ENCODE peak calls at places on chromosomes 13 and 19, in five cellular contexts. One of them, this sample, is unnamed.

GRCh38 chr19:7737215-7737614 is 5.3 kb upstream of the CLEC4G start:
- DNase-seq in ovary: no peak
- DNase-seq in heart left ventricle: no peak
- DNase-seq in testis: no peak
- DNase-seq in adrenal gland: no peak
- DNase-seq in this sample: no peak

GRCh38 chr13:25292301-25292700 is 5.0 kb upstream of the MTMR6 start:
- DNase-seq in ovary: no peak
- DNase-seq in heart left ventricle: no peak
- DNase-seq in testis: no peak
- DNase-seq in adrenal gland: no peak
- DNase-seq in this sample: no peak

GRCh38 chr19:51709575-51709974 is 14.2 kb downstream of the HAS1 start:
- DNase-seq in ovary: no peak
- DNase-seq in heart left ventricle: no peak
- DNase-seq in testis: no peak
- DNase-seq in adrenal gland: no peak
- DNase-seq in this sample: no peak

GRCh38 chr19:52748336-52748950 is 13.6 kb upstream of the ZNF611 start:
- DNase-seq in ovary: peak
- DNase-seq in heart left ventricle: no peak
- DNase-seq in testis: no peak
- DNase-seq in adrenal gland: no peak
- DNase-seq in this sample: peak

GRCh38 chr19:1290699-1291651 is 5.3 kb downstream of the EFNA2 start:
- DNase-seq in ovary: no peak
- DNase-seq in heart left ventricle: no peak
- DNase-seq in testis: no peak
- DNase-seq in adrenal gland: no peak
- DNase-seq in this sample: no peak

GRCh38 chr13:102999498-102999897 is 66.7 kb downstream of the SLC10A2 start:
- DNase-seq in ovary: no peak
- DNase-seq in heart left ventricle: no peak
- DNase-seq in testis: no peak
- DNase-seq in adrenal gland: no peak
- DNase-seq in this sample: no peak

GRCh38 chr19:3131168-3131567 is 4.7 kb upstream of the GNA15 start:
- DNase-seq in ovary: no peak
- DNase-seq in heart left ventricle: no peak
- DNase-seq in testis: no peak
- DNase-seq in adrenal gland: no peak
- DNase-seq in this sample: no peak

GRCh38 chr19:10568444-10568825 is 344 bp downstream of the CDKN2D start:
- DNase-seq in ovary: no peak
- DNase-seq in heart left ventricle: peak
- DNase-seq in testis: no peak
- DNase-seq in adrenal gland: peak
- DNase-seq in this sample: no peak

GRCh38 chr13:93727301-93728141 is 500.9 kb downstream of the GPC6 start:
- DNase-seq in ovary: no peak
- DNase-seq in heart left ventricle: no peak
- DNase-seq in testis: no peak
- DNase-seq in adrenal gland: no peak
- DNase-seq in this sample: no peak

GRCh38 chr19:29576761-29577661 is 29.1 kb upstream of the POP4 start:
- DNase-seq in ovary: no peak
- DNase-seq in heart left ventricle: no peak
- DNase-seq in testis: no peak
- DNase-seq in adrenal gland: no peak
- DNase-seq in this sample: no peak

GRCh38 chr19:15926484-15926883 is 7.8 kb downstream of the CYP4F11 start:
- DNase-seq in ovary: no peak
- DNase-seq in heart left ventricle: no peak
- DNase-seq in testis: no peak
- DNase-seq in adrenal gland: no peak
- DNase-seq in this sample: no peak

GRCh38 chr19:38736036-38736412 is 8.2 kb downstream of the CAPN12 start:
- DNase-seq in ovary: peak
- DNase-seq in heart left ventricle: peak
- DNase-seq in testis: peak
- DNase-seq in adrenal gland: peak
- DNase-seq in this sample: peak

GRCh38 chr19:40872209-40872608 is 9.8 kb downstream of the CYP2A7 start:
- DNase-seq in ovary: no peak
- DNase-seq in heart left ventricle: no peak
- DNase-seq in testis: no peak
- DNase-seq in adrenal gland: no peak
- DNase-seq in this sample: no peak

GRCh38 chr19:50626796-50627195 is 12.9 kb downstream of the SYT3 start:
- DNase-seq in ovary: no peak
- DNase-seq in heart left ventricle: no peak
- DNase-seq in testis: no peak
- DNase-seq in adrenal gland: no peak
- DNase-seq in this sample: no peak

GRCh38 chr19:55447421-55448174 is 4.5 kb upstream of the SHISA7 start:
- DNase-seq in ovary: no peak
- DNase-seq in heart left ventricle: no peak
- DNase-seq in testis: no peak
- DNase-seq in adrenal gland: no peak
- DNase-seq in this sample: no peak

GRCh38 chr19:33558846-33559245 is 37.3 kb upstream of the PEPD start:
- DNase-seq in ovary: no peak
- DNase-seq in heart left ventricle: no peak
- DNase-seq in testis: no peak
- DNase-seq in adrenal gland: no peak
- DNase-seq in this sample: no peak

GRCh38 chr19:5686647-5687359 is 3.3 kb upstream of the RPL36 start:
- DNase-seq in ovary: peak
- DNase-seq in heart left ventricle: peak
- DNase-seq in testis: peak
- DNase-seq in adrenal gland: peak
- DNase-seq in this sample: peak

GRCh38 chr19:38784224-38784623 is 4.8 kb upstream of the LGALS7B start:
- DNase-seq in ovary: no peak
- DNase-seq in heart left ventricle: no peak
- DNase-seq in testis: no peak
- DNase-seq in adrenal gland: peak
- DNase-seq in this sample: no peak

GRCh38 chr13:48727252-48728011 is 73.7 kb downstream of the CYSLTR2 start:
- DNase-seq in ovary: peak
- DNase-seq in heart left ventricle: peak
- DNase-seq in testis: no peak
- DNase-seq in adrenal gland: no peak
- DNase-seq in this sample: peak

GRCh38 chr19:16442386-16443276 is 29.1 kb downstream of the EPS15L1 start:
- DNase-seq in ovary: no peak
- DNase-seq in heart left ventricle: peak
- DNase-seq in testis: no peak
- DNase-seq in adrenal gland: peak
- DNase-seq in this sample: peak

GRCh38 chr19:5289060-5289990 is 51.3 kb downstream of the PTPRS start:
- DNase-seq in ovary: no peak
- DNase-seq in heart left ventricle: no peak
- DNase-seq in testis: no peak
- DNase-seq in adrenal gland: no peak
- DNase-seq in this sample: no peak

GRCh38 chr19:54430306-54431254 is 15.3 kb downstream of the TTYH1 start:
- DNase-seq in ovary: no peak
- DNase-seq in heart left ventricle: peak
- DNase-seq in testis: peak
- DNase-seq in adrenal gland: no peak
- DNase-seq in this sample: no peak

GRCh38 chr13:44155422-44156293 is 218.0 kb upstream of the SERP2 start:
- DNase-seq in ovary: peak
- DNase-seq in heart left ventricle: peak
- DNase-seq in testis: peak
- DNase-seq in adrenal gland: peak
- DNase-seq in this sample: peak

GRCh38 chr19:588093-588742 is 1.5 kb upstream of the HCN2 start:
- DNase-seq in ovary: no peak
- DNase-seq in heart left ventricle: peak
- DNase-seq in testis: peak
- DNase-seq in adrenal gland: peak
- DNase-seq in this sample: no peak

GRCh38 chr19:13961826-13962737 is 9.8 kb downstream of the DCAF15 start:
- DNase-seq in ovary: no peak
- DNase-seq in heart left ventricle: no peak
- DNase-seq in testis: peak
- DNase-seq in adrenal gland: no peak
- DNase-seq in this sample: no peak

GRCh38 chr13:23753523-23753922 is 135.7 kb downstream of the MIPEP start:
- DNase-seq in ovary: no peak
- DNase-seq in heart left ventricle: no peak
- DNase-seq in testis: no peak
- DNase-seq in adrenal gland: no peak
- DNase-seq in this sample: no peak

GRCh38 chr19:33429891-33430673 is 56.6 kb downstream of the CEBPG start:
- DNase-seq in ovary: no peak
- DNase-seq in heart left ventricle: no peak
- DNase-seq in testis: no peak
- DNase-seq in adrenal gland: peak
- DNase-seq in this sample: no peak

GRCh38 chr13:30616927-30617314 is 799 bp upstream of the USPL1 start:
- DNase-seq in ovary: peak
- DNase-seq in heart left ventricle: peak
- DNase-seq in testis: peak
- DNase-seq in adrenal gland: peak
- DNase-seq in this sample: peak

GRCh38 chr13:41827507-41828213 is 133.2 kb downstream of the VWA8 start:
- DNase-seq in ovary: peak
- DNase-seq in heart left ventricle: no peak
- DNase-seq in testis: no peak
- DNase-seq in adrenal gland: peak
- DNase-seq in this sample: peak

GRCh38 chr19:39645800-39646411 is 9.8 kb upstream of the LGALS16 start:
- DNase-seq in ovary: no peak
- DNase-seq in heart left ventricle: no peak
- DNase-seq in testis: peak
- DNase-seq in adrenal gland: no peak
- DNase-seq in this sample: no peak

GRCh38 chr19:42693760-42694350 is 46.4 kb downstream of the PSG3 start:
- DNase-seq in ovary: no peak
- DNase-seq in heart left ventricle: no peak
- DNase-seq in testis: peak
- DNase-seq in adrenal gland: peak
- DNase-seq in this sample: no peak

GRCh38 chr13:95100525-95101121 is 200.6 kb downstream of the ABCC4 start:
- DNase-seq in ovary: no peak
- DNase-seq in heart left ventricle: no peak
- DNase-seq in testis: no peak
- DNase-seq in adrenal gland: no peak
- DNase-seq in this sample: no peak

GRCh38 chr13:106586764-106587163 is 18.8 kb upstream of the ARGLU1 start:
- DNase-seq in ovary: no peak
- DNase-seq in heart left ventricle: no peak
- DNase-seq in testis: no peak
- DNase-seq in adrenal gland: no peak
- DNase-seq in this sample: no peak

GRCh38 chr13:106588367-106588766 is 20.4 kb upstream of the ARGLU1 start:
- DNase-seq in ovary: no peak
- DNase-seq in heart left ventricle: no peak
- DNase-seq in testis: no peak
- DNase-seq in adrenal gland: no peak
- DNase-seq in this sample: no peak

GRCh38 chr13:106591299-106591698 is 23.4 kb upstream of the ARGLU1 start:
- DNase-seq in ovary: no peak
- DNase-seq in heart left ventricle: no peak
- DNase-seq in testis: no peak
- DNase-seq in adrenal gland: no peak
- DNase-seq in this sample: no peak

GRCh38 chr13:106587787-106588186 is 19.9 kb upstream of the ARGLU1 start:
- DNase-seq in ovary: no peak
- DNase-seq in heart left ventricle: no peak
- DNase-seq in testis: no peak
- DNase-seq in adrenal gland: no peak
- DNase-seq in this sample: no peak

GRCh38 chr13:106589716-106590115 is 21.8 kb upstream of the ARGLU1 start:
- DNase-seq in ovary: no peak
- DNase-seq in heart left ventricle: no peak
- DNase-seq in testis: no peak
- DNase-seq in adrenal gland: no peak
- DNase-seq in this sample: no peak
- H3K27ac ChIP-seq in ovary: no peak
- H3K27ac ChIP-seq in heart left ventricle: peak
- H3K27ac ChIP-seq in testis: no peak
- H3K27ac ChIP-seq in adrenal gland: no peak
- H3K27ac ChIP-seq in this sample: no peak

GRCh38 chr13:38702609-38703008 is 15.7 kb downstream of the FREM2 start:
- DNase-seq in ovary: no peak
- DNase-seq in heart left ventricle: no peak
- DNase-seq in testis: no peak
- DNase-seq in adrenal gland: no peak
- DNase-seq in this sample: no peak
- TF ChIP-seq CTCF in ovary: no peak
- TF ChIP-seq CTCF in heart left ventricle: no peak
- TF ChIP-seq CTCF in testis: no peak
- TF ChIP-seq CTCF in adrenal gland: no peak
- TF ChIP-seq CTCF in this sample: no peak

GRCh38 chr13:20291037-20291436 is 58.9 kb upstream of the GJB6 start:
- DNase-seq in ovary: no peak
- DNase-seq in heart left ventricle: no peak
- DNase-seq in testis: no peak
- DNase-seq in adrenal gland: no peak
- DNase-seq in this sample: no peak
- TF ChIP-seq POLR2A in ovary: no peak
- TF ChIP-seq POLR2A in heart left ventricle: no peak
- TF ChIP-seq POLR2A in testis: no peak
- TF ChIP-seq POLR2A in adrenal gland: no peak
- TF ChIP-seq POLR2A in this sample: no peak

DNA sequence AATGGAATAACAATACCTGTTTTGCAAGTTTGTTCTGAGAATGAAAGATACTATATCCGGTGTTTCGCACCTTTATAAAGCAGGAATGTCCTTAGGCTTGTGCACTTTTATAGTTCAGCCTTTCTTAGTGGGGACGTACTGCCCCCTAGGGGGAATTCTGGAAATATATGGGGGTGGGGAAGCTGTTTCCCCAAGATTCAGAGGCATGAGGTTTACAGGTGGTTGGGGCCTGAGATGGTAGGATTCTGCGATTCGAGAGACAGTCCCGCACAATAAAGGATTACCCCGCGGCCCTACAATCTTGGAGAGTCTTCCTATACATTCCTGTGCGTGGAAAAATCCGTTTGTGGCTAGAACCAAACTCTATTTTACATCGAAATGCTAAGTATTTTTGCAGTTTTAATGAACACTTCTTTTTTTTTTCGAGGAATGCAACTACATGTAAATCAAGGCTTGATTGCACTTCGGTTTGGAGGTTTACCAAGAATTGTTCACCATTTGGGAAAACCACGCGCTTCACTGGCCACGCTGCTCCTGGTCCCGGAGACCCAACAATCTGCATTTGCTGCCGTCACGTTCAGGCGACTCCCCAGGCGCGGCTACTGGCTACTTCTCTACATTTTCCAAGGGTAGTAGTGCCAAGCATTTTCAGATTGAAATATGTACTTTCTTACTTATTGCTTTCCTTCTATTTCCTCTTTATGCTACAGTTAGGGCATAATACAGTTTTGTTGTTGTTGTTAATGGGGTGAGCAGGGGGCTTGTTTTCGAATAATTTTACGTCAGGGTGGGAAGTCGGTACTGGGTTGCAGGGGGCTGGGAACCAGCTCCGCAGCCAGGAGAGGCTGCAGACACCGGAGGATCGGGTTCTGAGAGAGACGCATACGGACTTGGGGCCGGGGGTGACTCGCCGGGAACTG is 830 bp downstream of the NEK5 start:
- DNase-seq in ovary: peak
- DNase-seq in heart left ventricle: peak
- DNase-seq in testis: peak
- DNase-seq in adrenal gland: peak
- DNase-seq in this sample: peak
- H3K27ac ChIP-seq in ovary: no peak
- H3K27ac ChIP-seq in heart left ventricle: no peak
- H3K27ac ChIP-seq in testis: peak
- H3K27ac ChIP-seq in adrenal gland: no peak
- H3K27ac ChIP-seq in this sample: peak

This sample was measured in uterus.